ENCODE peak calls at places on chromosomes 2 and 18, in five cellular contexts. One of them, this sample, is unnamed.
A peak's percentile ranks its signal among the peaks of the same experiment; 100 is the strongest.

GRCh38 chr2:112077814-112078213 is 22.7 kb downstream of the TMEM87B start:
- DNase-seq in colonic mucosa: no peak
- DNase-seq in fibroblast of villous mesenchyme: no peak
- DNase-seq in left lung: no peak
- DNase-seq in NCI-H1105: no peak
- DNase-seq in this sample: no peak

GRCh38 chr2:51027968-51028367 is 4.0 kb downstream of the NRXN1 start:
- DNase-seq in fibroblast of villous mesenchyme: no peak
- DNase-seq in NCI-H1105: no peak
- DNase-seq in left lung: no peak
- DNase-seq in colonic mucosa: no peak
- DNase-seq in this sample: no peak

GRCh38 chr18:73461780-73462059 is 593.9 kb upstream of the NETO1 start:
- DNase-seq in colonic mucosa: no peak
- DNase-seq in fibroblast of villous mesenchyme: no peak
- DNase-seq in left lung: no peak
- DNase-seq in NCI-H1105: no peak
- DNase-seq in this sample: no peak

GRCh38 chr18:58578835-58579560 is 49.9 kb downstream of the ALPK2 start:
- DNase-seq in fibroblast of villous mesenchyme: peak; percentile 89
- DNase-seq in NCI-H1105: no peak
- DNase-seq in colonic mucosa: no peak
- DNase-seq in left lung: no peak
- DNase-seq in this sample: no peak

GRCh38 chr2:11539317-11540147 is 5.7 kb downstream of the GREB1 start:
- DNase-seq in colonic mucosa: no peak
- DNase-seq in NCI-H1105: peak; percentile 77
- DNase-seq in left lung: no peak
- DNase-seq in fibroblast of villous mesenchyme: no peak
- DNase-seq in this sample: no peak

GRCh38 chr2:170885130-170885791 is 43.8 kb upstream of the GORASP2 start:
- DNase-seq in fibroblast of villous mesenchyme: no peak
- DNase-seq in NCI-H1105: no peak
- DNase-seq in colonic mucosa: no peak
- DNase-seq in left lung: no peak
- DNase-seq in this sample: no peak

GRCh38 chr2:9909106-9909505 is 42.4 kb upstream of the GRHL1 start:
- DNase-seq in left lung: no peak
- DNase-seq in colonic mucosa: no peak
- DNase-seq in NCI-H1105: no peak
- DNase-seq in fibroblast of villous mesenchyme: peak; percentile 55
- DNase-seq in this sample: no peak

GRCh38 chr2:7121851-7122250 is 204.6 kb downstream of the RNF144A start:
- DNase-seq in left lung: no peak
- DNase-seq in colonic mucosa: no peak
- DNase-seq in NCI-H1105: no peak
- DNase-seq in fibroblast of villous mesenchyme: no peak
- DNase-seq in this sample: no peak

GRCh38 chr2:111227716-111228141 is 107.0 kb downstream of the BCL2L11 start:
- DNase-seq in left lung: no peak
- DNase-seq in NCI-H1105: no peak
- DNase-seq in colonic mucosa: no peak
- DNase-seq in fibroblast of villous mesenchyme: peak; percentile 57
- DNase-seq in this sample: no peak

GRCh38 chr2:189142893-189143759 is 36.4 kb downstream of the COL5A2 start:
- DNase-seq in NCI-H1105: no peak
- DNase-seq in fibroblast of villous mesenchyme: peak; percentile 41
- DNase-seq in colonic mucosa: peak; percentile 48
- DNase-seq in left lung: no peak
- DNase-seq in this sample: no peak

GRCh38 chr2:196205891-196206408 is 34.6 kb upstream of the STK17B start:
- DNase-seq in colonic mucosa: no peak
- DNase-seq in fibroblast of villous mesenchyme: peak; percentile 71
- DNase-seq in left lung: no peak
- DNase-seq in NCI-H1105: no peak
- DNase-seq in this sample: no peak

GRCh38 chr18:46199515-46200147 is 95.4 kb downstream of the HAUS1 start:
- DNase-seq in colonic mucosa: no peak
- DNase-seq in NCI-H1105: no peak
- DNase-seq in fibroblast of villous mesenchyme: peak; percentile 75
- DNase-seq in left lung: no peak
- DNase-seq in this sample: no peak

GRCh38 chr18:49021433-49022129 is 70.8 kb upstream of the SMAD7 start:
- DNase-seq in fibroblast of villous mesenchyme: peak; percentile 40
- DNase-seq in left lung: peak; percentile 84
- DNase-seq in colonic mucosa: peak; percentile 93
- DNase-seq in NCI-H1105: no peak
- DNase-seq in this sample: peak; percentile 86

GRCh38 chr2:190791347-190791982 is 89.2 kb upstream of the GLS start:
- DNase-seq in NCI-H1105: no peak
- DNase-seq in colonic mucosa: no peak
- DNase-seq in left lung: peak; percentile 70
- DNase-seq in fibroblast of villous mesenchyme: peak; percentile 60
- DNase-seq in this sample: no peak

GRCh38 chr2:165067958-165068612 is 112.8 kb upstream of the SLC38A11 start:
- DNase-seq in fibroblast of villous mesenchyme: peak; percentile 47
- DNase-seq in colonic mucosa: no peak
- DNase-seq in left lung: peak; percentile 70
- DNase-seq in NCI-H1105: peak; percentile 85
- DNase-seq in this sample: no peak

GRCh38 chr2:128323501-128323931 is 4.8 kb upstream of the HS6ST1 start:
- DNase-seq in fibroblast of villous mesenchyme: no peak
- DNase-seq in colonic mucosa: no peak
- DNase-seq in NCI-H1105: no peak
- DNase-seq in left lung: no peak
- DNase-seq in this sample: no peak

GRCh38 chr18:10094608-10095137 is 180.9 kb downstream of the VAPA start:
- DNase-seq in left lung: no peak
- DNase-seq in fibroblast of villous mesenchyme: no peak
- DNase-seq in colonic mucosa: no peak
- DNase-seq in NCI-H1105: no peak
- DNase-seq in this sample: no peak

GRCh38 chr18:10476430-10476829 is 22.0 kb downstream of the APCDD1 start:
- DNase-seq in NCI-H1105: no peak
- DNase-seq in colonic mucosa: no peak
- DNase-seq in fibroblast of villous mesenchyme: peak; percentile 53
- DNase-seq in left lung: no peak
- DNase-seq in this sample: no peak

GRCh38 chr18:39453882-39454281 is 1888.3 kb upstream of the CELF4 start:
- DNase-seq in left lung: no peak
- DNase-seq in NCI-H1105: no peak
- DNase-seq in fibroblast of villous mesenchyme: peak; percentile 66
- DNase-seq in colonic mucosa: no peak
- DNase-seq in this sample: no peak

GRCh38 chr18:23250893-23251656 is 115.8 kb downstream of the CABLES1 start:
- DNase-seq in fibroblast of villous mesenchyme: peak; percentile 64
- DNase-seq in colonic mucosa: no peak
- DNase-seq in left lung: peak; percentile 65
- DNase-seq in NCI-H1105: no peak
- DNase-seq in this sample: no peak

GRCh38 chr18:2686349-2686968 is 30.9 kb downstream of the SMCHD1 start:
- DNase-seq in NCI-H1105: no peak
- DNase-seq in fibroblast of villous mesenchyme: peak; percentile 14
- DNase-seq in left lung: no peak
- DNase-seq in colonic mucosa: no peak
- DNase-seq in this sample: no peak

GRCh38 chr2:232697059-232697806 is at the start of gene GIGYF2:
- DNase-seq in fibroblast of villous mesenchyme: peak; percentile 96
- DNase-seq in NCI-H1105: peak; percentile 91
- DNase-seq in left lung: peak; percentile 97
- DNase-seq in colonic mucosa: peak; percentile 97
- DNase-seq in this sample: peak; percentile 95

GRCh38 chr2:236180831-236181453 is 12.8 kb upstream of the GBX2 start:
- DNase-seq in left lung: no peak
- DNase-seq in colonic mucosa: peak; percentile 69
- DNase-seq in fibroblast of villous mesenchyme: peak; percentile 81
- DNase-seq in NCI-H1105: peak; percentile 35
- DNase-seq in this sample: no peak

GRCh38 chr2:147177449-147177848 is 667.4 kb upstream of the ACVR2A start:
- DNase-seq in NCI-H1105: no peak
- DNase-seq in left lung: no peak
- DNase-seq in fibroblast of villous mesenchyme: peak; percentile 42
- DNase-seq in colonic mucosa: no peak
- DNase-seq in this sample: no peak

GRCh38 chr2:160367887-160368286 is 125.7 kb downstream of the RBMS1 start:
- DNase-seq in NCI-H1105: no peak
- DNase-seq in left lung: no peak
- DNase-seq in fibroblast of villous mesenchyme: peak; percentile 99
- DNase-seq in colonic mucosa: no peak
- DNase-seq in this sample: no peak

GRCh38 chr18:13558132-13558531 is 168.2 kb downstream of the FAM210A start:
- DNase-seq in left lung: no peak
- DNase-seq in NCI-H1105: no peak
- DNase-seq in fibroblast of villous mesenchyme: peak; percentile 44
- DNase-seq in colonic mucosa: no peak
- DNase-seq in this sample: no peak

GRCh38 chr2:96800762-96801463 is 15.2 kb upstream of the CNNM3 start:
- DNase-seq in fibroblast of villous mesenchyme: peak; percentile 55
- DNase-seq in NCI-H1105: peak; percentile 24
- DNase-seq in colonic mucosa: peak; percentile 80
- DNase-seq in left lung: peak; percentile 75
- DNase-seq in this sample: no peak

GRCh38 chr2:54708584-54709340 is 14.7 kb upstream of the EML6 start:
- DNase-seq in colonic mucosa: peak; percentile 68
- DNase-seq in fibroblast of villous mesenchyme: peak; percentile 12
- DNase-seq in left lung: peak; percentile 60
- DNase-seq in NCI-H1105: no peak
- DNase-seq in this sample: no peak

GRCh38 chr18:24231773-24232735 is 93.2 kb downstream of the CABYR start:
- DNase-seq in NCI-H1105: no peak
- DNase-seq in fibroblast of villous mesenchyme: peak; percentile 30
- DNase-seq in left lung: no peak
- DNase-seq in colonic mucosa: no peak
- DNase-seq in this sample: no peak

GRCh38 chr2:96427917-96428316 is 77.2 kb downstream of the NEURL3 start:
- DNase-seq in fibroblast of villous mesenchyme: no peak
- DNase-seq in left lung: no peak
- DNase-seq in colonic mucosa: no peak
- DNase-seq in NCI-H1105: no peak
- DNase-seq in this sample: peak; percentile 93

GRCh38 chr2:179558010-179558911 is 293.6 kb upstream of the SESTD1 start:
- DNase-seq in colonic mucosa: no peak
- DNase-seq in fibroblast of villous mesenchyme: no peak
- DNase-seq in left lung: no peak
- DNase-seq in NCI-H1105: no peak
- DNase-seq in this sample: no peak

GRCh38 chr2:109134741-109135571 is 6.0 kb downstream of the SH3RF3 start:
- DNase-seq in fibroblast of villous mesenchyme: no peak
- DNase-seq in NCI-H1105: no peak
- DNase-seq in colonic mucosa: no peak
- DNase-seq in left lung: no peak
- DNase-seq in this sample: no peak

This sample was measured in RWPE2.